ENCODE peak calls at places on chromosome 3, in ten cellular contexts. Y, Q, P, B, R, C, W, I, S and O are unnamed samples.

GRCh38 chr3:142029791-142030190 is 119.6 kb downstream of the TFDP2 start:
- DNase-seq in I (no peak), R (no peak), Y (no peak), B (no peak), W (no peak), C (no peak), Q (no peak), S (no peak), P (no peak), O (no peak)

GRCh38 chr3:28590851-28591250 is 242.2 kb upstream of the AZI2 start:
- DNase-seq in Q (no peak), C (no peak), W (no peak), B (no peak), R (no peak), P (no peak), I (no peak), Y (no peak), S (no peak), O (peak; percentile 38)

GRCh38 chr3:42717311-42717710 is 14.7 kb upstream of the HHATL start:
- DNase-seq in C (no peak), P (no peak), Y (no peak), B (no peak), Q (no peak), R (no peak), I (no peak), W (no peak), S (peak; percentile 82), O (no peak)

GRCh38 chr3:72310028-72310987 is 525.4 kb upstream of the PROK2 start:
- DNase-seq in W (peak; percentile 71), Y (peak; percentile 23), R (peak; percentile 49), C (no peak), S (peak; percentile 91), P (peak; percentile 90), I (peak; percentile 19), Q (no peak), B (no peak), O (peak; percentile 87)

GRCh38 chr3:182983811-182984210 is 3.5 kb upstream of the DCUN1D1 start:
- DNase-seq in W (no peak), Y (no peak), R (no peak), B (no peak), P (no peak), Q (no peak), C (no peak), I (no peak), S (peak; percentile 53), O (no peak)

GRCh38 chr3:120526011-120526870 is 69.9 kb upstream of the NDUFB4 start:
- DNase-seq in P (no peak), R (no peak), Q (no peak), I (no peak), C (no peak), S (no peak), Y (no peak), W (peak; percentile 6), B (no peak), O (no peak)

GRCh38 chr3:105387122-105387751 is 20.5 kb downstream of the ALCAM start:
- DNase-seq in I (no peak), Y (no peak), W (no peak), R (no peak), P (peak; percentile 80), Q (no peak), C (no peak), S (no peak), B (no peak), O (peak; percentile 82)

GRCh38 chr3:187012609-187013051 is 82.3 kb downstream of the ST6GAL1 start:
- DNase-seq in W (no peak), C (no peak), I (peak; percentile 59), R (no peak), Q (no peak), P (no peak), B (peak; percentile 61), S (no peak), Y (peak; percentile 38), O (no peak)

GRCh38 chr3:147405552-147406254 is 640 bp downstream of the ZIC4 start:
- DNase-seq in B (no peak), S (no peak), W (no peak), Y (no peak), I (no peak), R (no peak), P (no peak), C (no peak), Q (no peak), O (no peak)

GRCh38 chr3:113676252-113676651 is 20.2 kb downstream of the USF3 start:
- DNase-seq in Q (no peak), B (no peak), W (no peak), C (no peak), P (no peak), Y (no peak), S (no peak), I (no peak), R (no peak), O (no peak)

GRCh38 chr3:24128195-24129005 is 183.3 kb downstream of the NR1D2 start:
- DNase-seq in W (no peak), S (no peak), B (no peak), Y (no peak), R (peak; percentile 97), I (no peak), P (no peak), Q (no peak), C (no peak), O (peak; percentile 88)

GRCh38 chr3:108076564-108076963 is 14.3 kb downstream of the CD47 start:
- DNase-seq in W (no peak), C (no peak), I (no peak), R (no peak), Y (no peak), Q (no peak), B (no peak), P (no peak), S (no peak), O (peak; percentile 19)

GRCh38 chr3:97999103-97999502 is 26.9 kb upstream of the RIOX2 start:
- DNase-seq in Y (no peak), C (no peak), Q (no peak), I (no peak), S (no peak), P (no peak), W (no peak), R (no peak), B (no peak), O (no peak)

GRCh38 chr3:49132437-49133225 is at the start of gene LAMB2:
- DNase-seq in P (no peak), R (peak; percentile 57), Q (peak; percentile 59), I (no peak), W (peak; percentile 11), S (no peak), C (no peak), Y (no peak), B (no peak), O (peak; percentile 82)

GRCh38 chr3:177836671-177837070 is 639.4 kb upstream of the TBL1XR1 start:
- DNase-seq in W (peak; percentile 59), Q (no peak), Y (no peak), C (no peak), R (peak; percentile 48), S (no peak), P (peak; percentile 17), I (no peak), B (no peak), O (peak; percentile 8)

GRCh38 chr3:147191795-147192385 is 214.5 kb downstream of the ZIC4 start:
- DNase-seq in W (peak; percentile 7), Q (no peak), R (peak; percentile 43), Y (peak; percentile 4), B (no peak), S (peak; percentile 36), C (no peak), P (no peak), I (no peak), O (peak; percentile 68)

GRCh38 chr3:27535809-27536392 is 51.7 kb upstream of the SLC4A7 start:
- DNase-seq in P (no peak), W (no peak), B (no peak), I (no peak), R (no peak), Q (no peak), Y (no peak), C (no peak), S (no peak), O (peak; percentile 75)

GRCh38 chr3:189325454-189325853 is 153.7 kb downstream of the TPRG1 start:
- DNase-seq in S (no peak), B (no peak), W (no peak), Q (no peak), R (no peak), C (no peak), Y (no peak), P (no peak), I (no peak), O (no peak)

GRCh38 chr3:46080124-46080991 is 53.1 kb upstream of the XCR1 start:
- DNase-seq in P (no peak), S (no peak), B (no peak), W (no peak), Q (no peak), Y (no peak), C (no peak), I (no peak), R (no peak), O (peak; percentile 34)

GRCh38 chr3:72181231-72181630 is 396.3 kb upstream of the PROK2 start:
- DNase-seq in I (no peak), W (no peak), P (no peak), R (no peak), S (no peak), C (no peak), Y (no peak), B (no peak), Q (no peak), O (no peak)

GRCh38 chr3:57161131-57161538 is 4.0 kb downstream of the IL17RD start:
- DNase-seq in P (no peak), Y (no peak), I (no peak), C (no peak), R (peak; percentile 78), B (no peak), Q (no peak), S (no peak), W (no peak), O (no peak)

GRCh38 chr3:108489776-108490175 is 20.6 kb downstream of the MYH15 start:
- DNase-seq in W (peak; percentile 27), Q (no peak), S (peak; percentile 67), C (peak; percentile 21), R (no peak), B (peak; percentile 12), Y (peak; percentile 41), I (peak; percentile 37), P (peak; percentile 27), O (peak; percentile 54)

GRCh38 chr3:86794336-86795065 is 196.4 kb downstream of the VGLL3 start:
- DNase-seq in C (no peak), I (no peak), P (no peak), Y (no peak), R (no peak), W (no peak), B (no peak), S (no peak), Q (no peak), O (peak; percentile 41)